ENCODE peak calls at places on chromosome X, in four cellular contexts. One of them, this sample, is unnamed.

GRCh38 chrX:91279479-91279878 is 155.2 kb upstream of the PABPC5 start:
- DNase-seq in WTC11: no peak
- DNase-seq in A549: no peak
- DNase-seq in HepG2: no peak
- DNase-seq in this sample: no peak

GRCh38 chrX:16239211-16239610 is 71.9 kb downstream of the MAGEB17 start:
- DNase-seq in WTC11: no peak
- DNase-seq in A549: peak
- DNase-seq in HepG2: no peak
- DNase-seq in this sample: no peak

GRCh38 chrX:6941041-6941440 is 206.5 kb upstream of the STS start:
- DNase-seq in WTC11: no peak
- DNase-seq in A549: no peak
- DNase-seq in HepG2: no peak
- DNase-seq in this sample: no peak

GRCh38 chrX:41720125-41720780 is 3.7 kb upstream of the GPR82 start:
- DNase-seq in WTC11: no peak
- DNase-seq in A549: no peak
- DNase-seq in HepG2: no peak
- DNase-seq in this sample: peak

GRCh38 chrX:12970691-12971202 is 4.2 kb upstream of the TMSB4X start:
- DNase-seq in WTC11: peak
- DNase-seq in A549: no peak
- DNase-seq in HepG2: peak
- DNase-seq in this sample: no peak

GRCh38 chrX:10841579-10841978 is 221.2 kb upstream of the MID1 start:
- DNase-seq in WTC11: no peak
- DNase-seq in A549: no peak
- DNase-seq in HepG2: no peak
- DNase-seq in this sample: peak

GRCh38 chrX:152663086-152663485 is 25.4 kb downstream of the GABRQ start:
- DNase-seq in WTC11: no peak
- DNase-seq in A549: no peak
- DNase-seq in HepG2: no peak
- DNase-seq in this sample: no peak

GRCh38 chrX:28520786-28521185 is 66.5 kb upstream of the IL1RAPL1 start:
- DNase-seq in WTC11: no peak
- DNase-seq in A549: no peak
- DNase-seq in HepG2: no peak
- DNase-seq in this sample: no peak

GRCh38 chrX:115449742-115450141 is 111.2 kb upstream of the PLS3 start:
- DNase-seq in WTC11: no peak
- DNase-seq in A549: no peak
- DNase-seq in HepG2: peak
- DNase-seq in this sample: peak

GRCh38 chrX:13078739-13079444 is 34.5 kb upstream of the FAM9C start:
- DNase-seq in WTC11: no peak
- DNase-seq in A549: no peak
- DNase-seq in HepG2: no peak
- DNase-seq in this sample: no peak

DNA sequence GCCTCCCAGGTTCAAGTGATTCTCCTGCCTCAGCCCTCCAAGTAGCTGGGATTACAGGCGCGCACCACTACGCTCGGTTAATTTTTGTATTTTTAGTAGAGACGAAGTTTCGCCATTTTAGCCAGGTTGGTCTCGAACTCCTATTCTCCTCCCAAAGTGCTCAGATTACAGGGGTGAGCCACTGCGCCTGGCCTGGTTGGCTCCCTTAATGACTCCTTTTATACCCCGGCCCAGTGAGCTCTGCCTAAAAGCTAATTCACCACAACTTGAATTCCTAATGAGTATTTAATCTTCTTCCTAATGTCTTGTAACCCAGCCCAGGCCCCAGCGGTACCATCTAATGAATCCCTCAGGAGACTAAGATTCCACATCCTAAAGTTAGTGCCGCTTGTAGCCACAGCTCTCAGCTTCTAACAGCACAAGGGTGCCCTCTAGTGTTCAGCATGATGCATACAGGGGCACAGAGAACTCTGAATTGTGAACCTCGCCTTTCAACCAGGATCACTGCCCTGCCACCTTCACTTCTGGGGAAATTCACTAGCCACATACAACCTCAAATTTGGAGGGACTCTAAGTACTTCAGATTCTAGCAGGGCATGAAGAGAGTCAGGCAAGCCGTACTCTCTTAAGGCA is 89.5 kb downstream of the OR13H1 start:
- DNase-seq in WTC11: peak
- DNase-seq in A549: peak
- DNase-seq in HepG2: peak
- DNase-seq in this sample: peak
- TF ChIP-seq HMGXB4 in WTC11: no peak
- TF ChIP-seq HMGXB4 in A549: no peak
- TF ChIP-seq HMGXB4 in HepG2: no peak
- TF ChIP-seq HMGXB4 in this sample: no peak

GRCh38 chrX:132561483-132561882 is 72.6 kb upstream of the MBNL3 start:
- DNase-seq in WTC11: no peak
- DNase-seq in A549: no peak
- DNase-seq in HepG2: peak
- DNase-seq in this sample: no peak

GRCh38 chrX:132564026-132564425 is 75.2 kb upstream of the MBNL3 start:
- DNase-seq in WTC11: no peak
- DNase-seq in A549: no peak
- DNase-seq in HepG2: no peak
- DNase-seq in this sample: no peak

GRCh38 chrX:132568291-132568690 is 79.5 kb upstream of the MBNL3 start:
- DNase-seq in WTC11: no peak
- DNase-seq in A549: no peak
- DNase-seq in HepG2: no peak
- DNase-seq in this sample: no peak

GRCh38 chrX:132561974-132562373 is 73.1 kb upstream of the MBNL3 start:
- DNase-seq in WTC11: no peak
- DNase-seq in A549: no peak
- DNase-seq in HepG2: peak
- DNase-seq in this sample: no peak

DNA sequence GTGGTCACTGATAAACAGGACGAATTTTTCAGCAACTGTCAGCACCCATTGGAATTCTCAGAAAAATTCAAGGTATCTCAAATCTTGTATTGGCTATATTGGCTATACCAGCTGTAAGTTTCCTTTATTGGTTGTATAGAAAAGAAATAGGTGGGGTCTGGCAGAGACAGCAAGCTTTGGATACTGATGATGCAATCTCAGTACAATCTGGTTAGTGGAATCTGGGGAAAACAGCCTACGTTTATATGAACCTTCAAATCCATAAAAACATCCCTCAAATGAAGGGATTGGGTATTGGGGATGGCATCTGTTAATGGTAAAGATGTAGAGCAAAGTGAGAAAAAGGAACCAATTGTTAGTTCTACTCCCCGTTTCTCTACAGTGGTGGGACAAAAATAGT is 76.4 kb upstream of the MBNL3 start:
- DNase-seq in WTC11: no peak
- DNase-seq in A549: no peak
- DNase-seq in HepG2: no peak
- DNase-seq in this sample: no peak
- TF ChIP-seq HMGXB4 in WTC11: no peak
- TF ChIP-seq HMGXB4 in A549: no peak
- TF ChIP-seq HMGXB4 in HepG2: no peak
- TF ChIP-seq HMGXB4 in this sample: no peak

GRCh38 chrX:38170556-38170955 is 50.1 kb downstream of the SRPX start:
- DNase-seq in WTC11: no peak
- DNase-seq in A549: no peak
- DNase-seq in HepG2: no peak
- DNase-seq in this sample: no peak

GRCh38 chrX:38165023-38165422 is 55.6 kb downstream of the SRPX start:
- DNase-seq in WTC11: no peak
- DNase-seq in A549: no peak
- DNase-seq in HepG2: no peak
- DNase-seq in this sample: no peak

GRCh38 chrX:38163193-38163592 is 57.5 kb downstream of the SRPX start:
- DNase-seq in WTC11: no peak
- DNase-seq in A549: no peak
- DNase-seq in HepG2: no peak
- DNase-seq in this sample: no peak

GRCh38 chrX:38166478-38167083 is 54.1 kb downstream of the SRPX start:
- DNase-seq in WTC11: no peak
- DNase-seq in A549: peak
- DNase-seq in HepG2: peak
- DNase-seq in this sample: peak
- TF ChIP-seq HMGXB4 in WTC11: no peak
- TF ChIP-seq HMGXB4 in A549: no peak
- TF ChIP-seq HMGXB4 in HepG2: no peak
- TF ChIP-seq HMGXB4 in this sample: no peak

GRCh38 chrX:52280812-52281211 is 88.0 kb upstream of the XAGE2 start:
- DNase-seq in WTC11: no peak
- DNase-seq in A549: no peak
- DNase-seq in HepG2: no peak
- DNase-seq in this sample: no peak
- TF ChIP-seq HMGXB4 in WTC11: no peak
- TF ChIP-seq HMGXB4 in A549: no peak
- TF ChIP-seq HMGXB4 in HepG2: no peak
- TF ChIP-seq HMGXB4 in this sample: no peak

DNA sequence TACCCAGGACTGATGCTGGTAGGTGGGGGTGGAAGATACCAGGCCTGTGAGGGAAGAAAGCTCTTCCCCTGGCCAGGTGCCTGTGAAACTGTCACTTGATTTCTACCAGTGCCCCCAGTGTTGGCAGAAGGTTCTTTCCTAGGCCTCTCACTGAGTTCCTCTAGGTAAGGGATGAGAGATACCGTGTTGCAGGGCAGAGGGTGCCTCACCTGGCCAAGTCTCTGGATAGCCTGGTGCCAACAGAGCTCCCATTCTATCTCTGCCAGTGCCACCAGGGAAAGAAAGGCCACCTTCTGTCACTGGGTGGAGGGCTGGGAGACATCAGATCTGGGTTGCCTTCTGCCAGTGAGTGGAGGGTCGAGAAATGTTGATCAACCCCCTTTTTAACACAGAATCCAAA is 94.1 kb downstream of the RTL5 start:
- DNase-seq in WTC11: no peak
- DNase-seq in A549: no peak
- DNase-seq in HepG2: no peak
- DNase-seq in this sample: no peak
- TF ChIP-seq HMGXB4 in WTC11: no peak
- TF ChIP-seq HMGXB4 in A549: no peak
- TF ChIP-seq HMGXB4 in HepG2: no peak
- TF ChIP-seq HMGXB4 in this sample: no peak

GRCh38 chrX:134542485-134542884 is 82.5 kb downstream of the HPRT1 start:
- DNase-seq in WTC11: no peak
- DNase-seq in A549: no peak
- DNase-seq in HepG2: no peak
- DNase-seq in this sample: no peak
- TF ChIP-seq HMGXB4 in WTC11: no peak
- TF ChIP-seq HMGXB4 in A549: no peak
- TF ChIP-seq HMGXB4 in HepG2: no peak
- TF ChIP-seq HMGXB4 in this sample: no peak

DNA sequence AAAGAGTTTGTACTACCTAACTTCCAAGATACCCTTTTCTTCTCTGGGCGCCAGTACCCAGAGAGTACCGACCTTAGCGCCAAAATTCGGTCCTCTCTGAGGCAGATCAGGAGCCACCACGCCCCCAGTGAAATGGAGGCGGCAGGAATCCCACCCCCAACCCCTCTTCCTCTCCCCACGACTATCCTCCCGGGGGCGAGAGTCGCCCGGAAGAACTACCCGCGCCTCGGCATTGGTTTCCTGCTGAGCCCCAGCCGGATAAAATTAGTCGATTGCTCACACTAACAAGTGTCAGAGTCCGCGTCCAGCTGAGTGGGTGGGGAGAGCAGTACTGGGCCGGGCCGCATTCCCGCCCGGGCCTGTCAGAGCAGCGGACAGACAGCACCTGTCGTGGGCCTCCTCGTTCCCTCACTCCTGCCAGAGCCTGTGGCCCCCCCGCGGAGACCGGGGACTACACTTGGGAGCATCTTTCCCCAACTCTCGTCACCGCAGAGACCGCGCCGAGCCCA is 78.7 kb downstream of the RLIM start:
- DNase-seq in WTC11: peak
- DNase-seq in A549: no peak
- DNase-seq in HepG2: peak
- DNase-seq in this sample: peak
- TF ChIP-seq HMGXB4 in WTC11: no peak
- TF ChIP-seq HMGXB4 in A549: no peak
- TF ChIP-seq HMGXB4 in HepG2: no peak
- TF ChIP-seq HMGXB4 in this sample: no peak

GRCh38 chrX:88982933-88983332 is 235.9 kb downstream of the CPXCR1 start:
- DNase-seq in WTC11: no peak
- DNase-seq in A549: no peak
- DNase-seq in HepG2: no peak
- DNase-seq in this sample: no peak
- TF ChIP-seq HMGXB4 in WTC11: no peak
- TF ChIP-seq HMGXB4 in A549: no peak
- TF ChIP-seq HMGXB4 in HepG2: no peak
- TF ChIP-seq HMGXB4 in this sample: no peak

GRCh38 chrX:50769389-50770063 is 44.5 kb downstream of the SHROOM4 start:
- DNase-seq in WTC11: no peak
- DNase-seq in A549: no peak
- DNase-seq in HepG2: no peak
- DNase-seq in this sample: no peak
- TF ChIP-seq HMGXB4 in WTC11: no peak
- TF ChIP-seq HMGXB4 in A549: no peak
- TF ChIP-seq HMGXB4 in HepG2: no peak
- TF ChIP-seq HMGXB4 in this sample: no peak

This sample was measured in K562.